ENCODE peak calls at places on chromosomes 12 and 14, in four cellular contexts. M is sigmoid colon, J is pancreas, I is K562. X is an unnamed sample.

GRCh38 chr12:25670076-25671055 is 117.3 kb upstream of the LMNTD1 start:
- DNase-seq in M (no peak), J (no peak), I (no peak), X (no peak)

GRCh38 chr12:49187184-49187583 is 1.7 kb downstream of the TUBA1A start:
- DNase-seq in M (peak; percentile 81), J (no peak), I (no peak), X (peak; percentile 29)

GRCh38 chr12:66964629-66965028 is 285.8 kb upstream of the GRIP1 start:
- DNase-seq in M (no peak), J (no peak), I (no peak), X (no peak)

GRCh38 chr12:76020731-76021672 is 10.6 kb downstream of the PHLDA1 start:
- DNase-seq in M (no peak), J (no peak), I (no peak), X (no peak)

GRCh38 chr12:84842406-84843013 is 70.1 kb downstream of the SLC6A15 start:
- DNase-seq in M (no peak), J (no peak), I (peak; percentile 6), X (no peak)

GRCh38 chr12:58419182-58419760 is 477.9 kb downstream of the ATP23 start:
- DNase-seq in M (no peak), J (no peak), I (no peak), X (no peak)

GRCh38 chr14:32576088-32576795 is 247.1 kb downstream of the AKAP6 start:
- DNase-seq in M (peak; percentile 72), J (peak; percentile 21), I (peak; percentile 37), X (peak; percentile 55)

GRCh38 chr12:66688836-66689439 is 10.1 kb upstream of the GRIP1 start:
- DNase-seq in M (no peak), J (peak; percentile 46), I (peak; percentile 41), X (peak; percentile 21)

GRCh38 chr14:74980746-74981661 is 21.7 kb upstream of the EIF2B2 start:
- DNase-seq in M (no peak), J (no peak), I (no peak), X (no peak)

GRCh38 chr12:47885566-47885965 is 19.2 kb downstream of the VDR start:
- DNase-seq in M (no peak), J (no peak), I (no peak), X (no peak)
- H3K4me1 ChIP-seq in M (no peaks in the 10 kb centered on the region), J (no peaks in the 10 kb centered on the region), I (peaks cover 6% of the 10 kb centered on the region), X (peaks cover 11% of the 10 kb centered on the region)

GRCh38 chr14:93943052-93943451 is 15.9 kb downstream of the FAM181A start:
- DNase-seq in M (no peak), J (no peak), I (no peak), X (no peak)
- H3K4me1 ChIP-seq in M (peaks cover 19% of the 10 kb centered on the region), J (peaks cover 21% of the 10 kb centered on the region), I (peaks cover 7% of the 10 kb centered on the region), X (no peaks in the 10 kb centered on the region)

DNA sequence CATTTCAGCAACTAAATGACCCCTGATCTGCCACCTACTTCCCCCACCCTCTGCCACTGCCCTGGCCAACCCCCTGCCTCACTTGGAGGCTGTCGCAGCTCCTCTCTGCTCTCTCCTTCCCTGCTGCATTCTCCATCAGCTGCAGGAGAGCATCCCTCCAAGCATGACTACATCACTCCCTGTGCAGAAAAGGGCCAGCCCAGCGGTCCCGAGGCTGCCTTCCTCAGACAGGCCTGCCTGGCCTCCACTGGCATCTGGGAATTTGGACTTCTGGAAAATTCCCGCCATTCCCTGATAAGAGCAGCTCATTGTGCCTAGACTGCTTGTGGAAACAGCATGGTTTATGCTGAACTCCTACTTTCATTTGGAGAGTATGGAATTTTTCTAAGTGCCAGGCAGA is 12.7 kb downstream of the HVCN1 start:
- DNase-seq in M (no peak), J (no peak), I (no peak), X (no peak)
- H3K4me1 ChIP-seq in M (no peaks in the 10 kb centered on the region), J (no peaks in the 10 kb centered on the region), I (no peaks in the 10 kb centered on the region), X (no peaks in the 10 kb centered on the region)

DNA sequence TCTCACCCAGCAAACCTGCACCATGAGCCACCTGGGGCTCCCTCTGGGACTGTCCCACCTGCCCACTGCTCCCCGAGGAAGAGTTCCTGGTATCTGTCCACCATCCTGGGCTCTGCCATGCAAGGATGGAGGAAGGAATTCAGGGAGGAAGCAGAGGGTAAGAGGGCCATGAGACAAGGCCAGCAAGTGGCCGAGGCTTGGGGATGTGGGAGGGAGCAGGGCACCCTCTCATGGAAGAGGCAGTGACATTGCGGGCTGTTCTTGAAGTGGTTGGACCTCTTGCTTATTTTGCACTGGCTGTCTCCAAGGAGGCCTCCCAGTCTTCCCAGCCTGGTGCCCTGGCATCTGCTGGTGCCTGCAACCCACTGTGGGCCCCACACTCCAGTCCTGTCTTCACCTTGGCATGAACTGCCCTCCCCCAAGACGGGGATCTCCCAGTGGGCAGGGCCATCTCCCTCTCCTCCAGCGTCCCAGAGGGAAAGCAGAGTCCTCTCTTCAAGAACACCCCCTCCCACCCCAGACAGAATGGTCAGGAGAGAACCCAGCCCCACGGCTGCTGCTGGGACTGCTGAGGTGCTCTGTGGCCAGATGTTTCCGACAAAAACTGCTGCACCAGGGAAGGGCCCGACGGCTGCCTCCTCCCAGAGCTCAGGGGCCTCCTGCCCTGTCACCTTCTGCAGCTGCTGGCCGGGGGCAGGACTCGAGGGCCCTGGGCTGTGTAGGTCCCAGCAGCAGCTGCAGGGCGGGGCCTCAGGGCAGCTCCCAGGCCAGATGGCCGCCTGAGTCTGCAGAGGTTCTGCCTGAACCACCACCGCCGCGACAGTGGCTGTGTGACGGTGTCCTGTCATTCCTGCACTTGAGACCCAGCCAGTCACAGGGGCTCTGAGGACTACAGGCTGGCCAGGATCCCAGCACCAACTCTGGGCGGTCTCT is 1.8 kb upstream of the AKT1 start:
- DNase-seq in M (no peak), J (peak; percentile 15), I (peak; percentile 58), X (peak; percentile 51)
- H3K4me1 ChIP-seq in M (peaks cover 52% of the 10 kb centered on the region), J (peaks cover 27% of the 10 kb centered on the region), I (peaks cover 92% of the 10 kb centered on the region), X (peaks cover 36% of the 10 kb centered on the region)

GRCh38 chr14:91417134-91417982 is at the start of gene CCDC88C:
- DNase-seq in M (no peak), J (peak; percentile 73), I (peak; percentile 85), X (peak; percentile 80)

GRCh38 chr14:91414475-91415342 is 2.9 kb downstream of the CCDC88C start:
- DNase-seq in M (no peak), J (no peak), I (no peak), X (no peak)

GRCh38 chr14:91416744-91417133 is 881 bp downstream of the CCDC88C start:
- DNase-seq in M (no peak), J (no peak), I (peak; percentile 25), X (peak; percentile 69)

GRCh38 chr14:91417983-91418386 is 365 bp upstream of the CCDC88C start:
- DNase-seq in M (no peak), J (no peak), I (peak; percentile 67), X (no peak)

DNA sequence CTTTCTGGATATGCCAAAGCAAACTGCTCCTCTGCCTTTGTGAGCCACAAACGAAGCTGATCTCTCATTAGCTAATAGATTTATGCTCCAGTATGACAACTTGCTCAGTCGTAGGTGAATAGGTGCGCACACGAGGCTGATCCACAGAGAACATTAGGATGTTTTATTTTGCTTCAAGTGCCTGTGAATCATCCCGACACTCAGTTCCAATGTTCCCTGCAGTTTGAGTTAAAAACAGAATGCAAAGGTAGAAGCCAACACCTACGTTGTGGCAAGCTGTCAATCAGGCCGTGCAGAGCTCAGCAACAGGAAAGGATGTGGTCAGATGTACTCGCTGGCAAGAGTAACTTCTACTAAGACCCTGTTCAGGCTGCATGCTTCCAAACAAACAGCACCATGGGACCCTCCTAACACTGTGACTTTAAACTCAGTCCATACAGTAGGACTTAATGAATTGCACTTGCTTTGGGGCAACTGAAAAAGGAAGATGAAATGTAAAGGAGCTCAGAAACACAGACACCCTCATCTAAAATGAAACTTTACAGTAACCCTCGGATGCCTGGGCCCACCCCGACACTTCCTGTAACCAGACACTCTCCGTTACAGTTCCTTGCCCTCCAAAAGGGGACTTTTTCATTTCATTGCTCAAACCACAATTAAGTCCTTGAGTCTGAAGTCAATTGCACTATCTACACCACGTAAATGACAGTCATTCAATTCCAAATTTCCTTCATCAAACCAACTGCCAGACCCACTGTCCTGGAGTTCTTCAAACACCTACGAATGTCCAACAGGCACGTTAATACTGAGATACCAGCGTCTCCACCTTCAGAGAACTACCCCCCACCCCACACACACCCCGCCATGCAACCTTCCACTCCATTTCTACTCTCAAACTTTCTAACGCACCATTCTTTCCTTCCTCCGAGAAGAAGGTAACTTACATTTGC is 1.6 kb downstream of the CCDC88C start:
- DNase-seq in M (no peak), J (no peak), I (no peak), X (peak; percentile 54)
- H3K4me1 ChIP-seq in M (peaks cover 17% of the 10 kb centered on the region), J (peaks cover 5% of the 10 kb centered on the region), I (peaks cover 18% of the 10 kb centered on the region), X (peaks cover 12% of the 10 kb centered on the region)

GRCh38 chr12:53380104-53380796 is at the start of gene SP1:
- DNase-seq in M (peak; percentile 97), J (peak; percentile 91), I (peak; percentile 91), X (peak; percentile 92)
- H3K4me1 ChIP-seq in M (peaks cover 52% of the 10 kb centered on the region), J (peaks cover 42% of the 10 kb centered on the region), I (peaks cover 33% of the 10 kb centered on the region), X (peaks cover 25% of the 10 kb centered on the region)

GRCh38 chr12:47824198-47824597 is 4.5 kb upstream of the HDAC7 start:
- DNase-seq in M (no peak), J (no peak), I (no peak), X (no peak)

GRCh38 chr12:47822863-47823262 is 3.2 kb upstream of the HDAC7 start:
- DNase-seq in M (no peak), J (no peak), I (no peak), X (no peak)

GRCh38 chr12:47824629-47825028 is 4.9 kb upstream of the HDAC7 start:
- DNase-seq in M (no peak), J (no peak), I (no peak), X (no peak)

GRCh38 chr12:47823422-47824086 is 3.9 kb upstream of the HDAC7 start:
- DNase-seq in M (no peak), J (no peak), I (no peak), X (no peak)

DNA sequence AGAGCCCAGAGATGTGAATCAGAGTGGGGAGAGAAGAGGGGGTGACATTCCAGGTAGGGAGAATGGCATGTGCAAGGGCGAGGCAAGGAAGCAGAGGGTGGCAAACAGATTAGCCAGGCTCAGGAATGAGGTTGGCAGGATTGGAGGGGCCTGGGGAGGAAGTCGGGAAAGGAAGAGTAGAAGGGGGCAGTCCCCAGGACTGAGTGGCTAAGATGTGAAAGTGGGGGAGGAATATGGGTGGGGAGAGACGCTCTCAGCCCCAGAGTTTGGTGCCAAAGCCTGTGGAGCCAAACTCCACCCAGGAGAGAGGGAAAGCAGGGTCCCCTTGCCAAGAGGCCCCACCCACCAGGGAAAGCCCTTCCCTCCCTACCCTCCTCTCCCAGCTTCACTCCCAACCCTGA is 5.5 kb upstream of the HDAC7 start:
- DNase-seq in M (peak; percentile 86), J (no peak), I (no peak), X (no peak)
- H3K4me1 ChIP-seq in M (peaks cover 90% of the 10 kb centered on the region), J (no peaks in the 10 kb centered on the region), I (peaks cover 32% of the 10 kb centered on the region), X (peaks cover 8% of the 10 kb centered on the region)

GRCh38 chr12:94615284-94616216 is 34.8 kb downstream of the TMCC3 start:
- DNase-seq in M (no peak), J (peak; percentile 52), I (peak; percentile 27), X (peak; percentile 76)
- H3K4me1 ChIP-seq in M (peaks cover 11% of the 10 kb centered on the region), J (peaks cover 4% of the 10 kb centered on the region), I (peaks cover 9% of the 10 kb centered on the region), X (peaks cover 7% of the 10 kb centered on the region)